ENCODE peak calls at places on chromosome 11, in seven cellular contexts. One of them, this sample, is unnamed.

GRCh38 chr11:71093783-71094182 is 158.6 kb downstream of the SHANK2 start:
- DNase-seq in HCT116: no peak
- DNase-seq in SK-N-SH: no peak
- DNase-seq in GM12878: no peak
- DNase-seq in H1: no peak
- DNase-seq in K562: no peak
- DNase-seq in HepG2: no peak
- DNase-seq in this sample: no peak

GRCh38 chr11:108226036-108226435 is 3.2 kb downstream of the ATM start:
- DNase-seq in HCT116: no peak
- DNase-seq in SK-N-SH: no peak
- DNase-seq in GM12878: no peak
- DNase-seq in H1: no peak
- DNase-seq in K562: no peak
- DNase-seq in HepG2: no peak
- DNase-seq in this sample: no peak

GRCh38 chr11:77407613-77408012 is 66.3 kb downstream of the PAK1 start:
- DNase-seq in HCT116: peak; percentile 51
- DNase-seq in SK-N-SH: peak; percentile 65
- DNase-seq in GM12878: no peak
- DNase-seq in H1: no peak
- DNase-seq in K562: no peak
- DNase-seq in HepG2: peak; percentile 56
- DNase-seq in this sample: no peak

GRCh38 chr11:70669281-70669680 is 271.0 kb downstream of the CTTN start:
- DNase-seq in HCT116: no peak
- DNase-seq in SK-N-SH: no peak
- DNase-seq in GM12878: no peak
- DNase-seq in H1: no peak
- DNase-seq in K562: no peak
- DNase-seq in HepG2: no peak
- DNase-seq in this sample: no peak

GRCh38 chr11:10674991-10675440 is 18.5 kb downstream of the IRAG1 start:
- DNase-seq in HCT116: no peak
- DNase-seq in SK-N-SH: no peak
- DNase-seq in GM12878: no peak
- DNase-seq in H1: no peak
- DNase-seq in K562: no peak
- DNase-seq in HepG2: no peak
- DNase-seq in this sample: no peak

GRCh38 chr11:9825315-9825714 is 161.4 kb downstream of the SWAP70 start:
- DNase-seq in HCT116: no peak
- DNase-seq in SK-N-SH: no peak
- DNase-seq in GM12878: no peak
- DNase-seq in H1: no peak
- DNase-seq in K562: no peak
- DNase-seq in HepG2: no peak
- DNase-seq in this sample: no peak

GRCh38 chr11:65389294-65389980 is 3.0 kb downstream of the FRMD8 start:
- DNase-seq in HCT116: no peak
- DNase-seq in SK-N-SH: no peak
- DNase-seq in GM12878: no peak
- DNase-seq in H1: no peak
- DNase-seq in K562: no peak
- DNase-seq in HepG2: no peak
- DNase-seq in this sample: no peak

GRCh38 chr11:13944016-13944415 is 18.5 kb upstream of the SPON1 start:
- DNase-seq in HCT116: no peak
- DNase-seq in SK-N-SH: no peak
- DNase-seq in GM12878: no peak
- DNase-seq in H1: no peak
- DNase-seq in K562: no peak
- DNase-seq in HepG2: no peak
- DNase-seq in this sample: no peak

GRCh38 chr11:70671083-70671482 is 272.8 kb downstream of the CTTN start:
- DNase-seq in HCT116: no peak
- DNase-seq in SK-N-SH: no peak
- DNase-seq in GM12878: no peak
- DNase-seq in H1: no peak
- DNase-seq in K562: peak; percentile 26
- DNase-seq in HepG2: no peak
- DNase-seq in this sample: no peak

GRCh38 chr11:111528557-111528956 is 12.0 kb upstream of the LAYN start:
- DNase-seq in HCT116: no peak
- DNase-seq in SK-N-SH: no peak
- DNase-seq in GM12878: no peak
- DNase-seq in H1: no peak
- DNase-seq in K562: no peak
- DNase-seq in HepG2: no peak
- DNase-seq in this sample: no peak

GRCh38 chr11:96205460-96205809 is 137.6 kb downstream of the MAML2 start:
- DNase-seq in HCT116: no peak
- DNase-seq in SK-N-SH: no peak
- DNase-seq in GM12878: no peak
- DNase-seq in H1: no peak
- DNase-seq in K562: no peak
- DNase-seq in HepG2: no peak
- DNase-seq in this sample: no peak

GRCh38 chr11:68933605-68934320 is 30.1 kb downstream of the IGHMBP2 start:
- DNase-seq in HCT116: no peak
- DNase-seq in SK-N-SH: no peak
- DNase-seq in GM12878: no peak
- DNase-seq in H1: no peak
- DNase-seq in K562: no peak
- DNase-seq in HepG2: no peak
- DNase-seq in this sample: no peak

GRCh38 chr11:95338430-95338991 is 107.5 kb upstream of the SESN3 start:
- DNase-seq in HCT116: no peak
- DNase-seq in SK-N-SH: no peak
- DNase-seq in GM12878: no peak
- DNase-seq in H1: no peak
- DNase-seq in K562: no peak
- DNase-seq in HepG2: no peak
- DNase-seq in this sample: no peak

GRCh38 chr11:130054966-130055365 is 14.7 kb upstream of the APLP2 start:
- DNase-seq in HCT116: no peak
- DNase-seq in SK-N-SH: no peak
- DNase-seq in GM12878: no peak
- DNase-seq in H1: no peak
- DNase-seq in K562: no peak
- DNase-seq in HepG2: no peak
- DNase-seq in this sample: no peak

GRCh38 chr11:71431271-71431670 is 16.9 kb downstream of the DHCR7 start:
- DNase-seq in HCT116: no peak
- DNase-seq in SK-N-SH: no peak
- DNase-seq in GM12878: no peak
- DNase-seq in H1: no peak
- DNase-seq in K562: no peak
- DNase-seq in HepG2: no peak
- DNase-seq in this sample: no peak

DNA sequence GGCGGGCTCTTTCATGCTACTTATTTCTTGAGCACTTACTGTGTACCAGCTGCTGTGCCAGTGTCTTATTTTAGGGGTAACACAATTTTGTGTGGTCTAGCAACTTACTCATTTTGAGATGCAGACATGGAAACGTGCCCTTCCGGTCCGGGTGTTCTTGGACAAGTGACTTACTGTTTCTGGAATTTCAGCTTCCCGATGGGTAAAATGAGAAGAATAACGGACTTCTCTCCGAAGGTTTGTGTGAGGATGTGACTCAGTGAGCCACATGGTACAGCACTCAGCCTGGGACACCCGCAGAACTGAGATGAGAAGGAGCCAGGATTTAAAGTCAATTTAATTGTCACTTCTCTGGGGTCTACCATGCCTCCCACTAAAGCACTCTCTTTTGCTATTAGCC is 114.5 kb upstream of the SYT13 start:
- DNase-seq in HCT116: no peak
- DNase-seq in SK-N-SH: no peak
- DNase-seq in GM12878: no peak
- DNase-seq in H1: no peak
- DNase-seq in K562: no peak
- DNase-seq in HepG2: no peak
- DNase-seq in this sample: no peak
- TF ChIP-seq JUND in HCT116: no peak
- TF ChIP-seq JUND in SK-N-SH: peak; percentile 54
- TF ChIP-seq JUND in GM12878: no peak
- TF ChIP-seq JUND in H1: no peak
- TF ChIP-seq JUND in K562: no peak
- TF ChIP-seq JUND in HepG2: no peak
- TF ChIP-seq JUND in this sample: no peak

GRCh38 chr11:2211113-2211971 is 39.7 kb upstream of the TH start:
- DNase-seq in HCT116: peak; percentile 37
- DNase-seq in SK-N-SH: no peak
- DNase-seq in GM12878: no peak
- DNase-seq in H1: no peak
- DNase-seq in K562: no peak
- DNase-seq in HepG2: peak; percentile 99
- DNase-seq in this sample: no peak

GRCh38 chr11:2208691-2209369 is 37.2 kb upstream of the TH start:
- DNase-seq in HCT116: no peak
- DNase-seq in SK-N-SH: peak; percentile 72
- DNase-seq in GM12878: no peak
- DNase-seq in H1: no peak
- DNase-seq in K562: no peak
- DNase-seq in HepG2: peak; percentile 12
- DNase-seq in this sample: peak; percentile 37

GRCh38 chr11:2209900-2210321 is 38.3 kb upstream of the TH start:
- DNase-seq in HCT116: no peak
- DNase-seq in SK-N-SH: no peak
- DNase-seq in GM12878: no peak
- DNase-seq in H1: no peak
- DNase-seq in K562: no peak
- DNase-seq in HepG2: no peak
- DNase-seq in this sample: no peak

GRCh38 chr11:2209370-2209801 is 37.8 kb upstream of the TH start:
- DNase-seq in HCT116: no peak
- DNase-seq in SK-N-SH: peak; percentile 20
- DNase-seq in GM12878: no peak
- DNase-seq in H1: no peak
- DNase-seq in K562: no peak
- DNase-seq in HepG2: no peak
- DNase-seq in this sample: no peak

DNA sequence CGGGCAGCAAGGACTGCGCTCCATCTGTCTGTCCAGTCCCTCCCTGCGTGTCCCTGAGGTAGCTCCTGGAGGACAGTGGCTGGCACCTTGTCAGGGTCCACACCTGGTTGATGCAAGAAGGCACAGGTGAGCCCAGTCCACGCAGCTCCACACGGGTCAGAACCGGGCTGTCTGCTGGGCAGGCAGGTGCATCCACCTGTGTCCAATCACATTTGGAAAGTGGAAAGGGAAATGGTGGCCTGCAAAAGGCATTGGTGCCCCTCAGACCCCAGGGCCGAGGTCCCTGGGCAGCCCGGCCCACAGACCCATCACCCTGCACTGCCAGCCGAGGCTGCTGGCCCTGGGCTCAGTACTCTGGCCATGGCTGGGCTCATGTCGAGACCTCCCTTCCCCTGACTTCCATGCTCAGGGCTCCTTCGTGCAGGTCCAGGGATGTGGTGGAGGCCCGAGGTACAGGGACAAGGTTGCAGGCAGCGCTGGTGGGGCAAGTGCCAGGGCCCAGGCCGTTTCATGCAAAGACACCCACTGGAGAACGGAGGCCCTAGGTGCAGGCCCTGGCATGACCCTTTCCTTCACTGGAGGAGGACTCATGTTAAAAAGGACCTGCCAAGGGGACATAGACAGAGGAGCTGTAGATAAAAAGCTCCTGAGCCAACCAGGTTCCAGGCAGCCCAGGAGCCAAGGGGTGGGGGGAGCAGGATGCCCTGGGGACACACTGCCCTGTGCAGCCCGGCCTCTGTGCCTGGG is 38.9 kb upstream of the TH start:
- DNase-seq in HCT116: no peak
- DNase-seq in SK-N-SH: no peak
- DNase-seq in GM12878: no peak
- DNase-seq in H1: no peak
- DNase-seq in K562: no peak
- DNase-seq in HepG2: no peak
- DNase-seq in this sample: no peak
- TF ChIP-seq JUND in HCT116: no peak
- TF ChIP-seq JUND in SK-N-SH: no peak
- TF ChIP-seq JUND in GM12878: no peak
- TF ChIP-seq JUND in H1: no peak
- TF ChIP-seq JUND in K562: no peak
- TF ChIP-seq JUND in HepG2: no peak
- TF ChIP-seq JUND in this sample: no peak

DNA sequence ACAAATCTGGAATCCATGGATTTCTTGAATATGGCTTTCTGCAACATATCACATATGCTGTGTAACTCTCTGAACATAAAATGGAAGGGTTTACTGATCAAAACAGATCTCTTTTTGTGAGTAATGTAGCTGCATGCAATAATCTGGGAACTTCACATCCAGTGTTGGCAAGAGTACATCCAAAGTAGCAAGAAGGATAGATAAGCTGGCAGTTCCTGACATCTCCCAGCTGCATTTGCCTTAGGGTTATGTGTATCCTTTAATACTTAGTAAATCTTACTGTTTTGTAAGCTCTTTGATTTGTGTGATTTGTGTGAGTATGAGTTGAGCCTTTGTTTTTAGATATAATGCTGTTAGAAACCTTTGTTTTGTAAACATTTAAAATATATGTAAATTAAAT is 280.4 kb upstream of the CNTN5 start:
- DNase-seq in HCT116: no peak
- DNase-seq in SK-N-SH: no peak
- DNase-seq in GM12878: no peak
- DNase-seq in H1: no peak
- DNase-seq in K562: no peak
- DNase-seq in HepG2: no peak
- DNase-seq in this sample: no peak
- TF ChIP-seq JUND in HCT116: no peak
- TF ChIP-seq JUND in SK-N-SH: no peak
- TF ChIP-seq JUND in GM12878: no peak
- TF ChIP-seq JUND in H1: no peak
- TF ChIP-seq JUND in K562: no peak
- TF ChIP-seq JUND in HepG2: no peak
- TF ChIP-seq JUND in this sample: no peak

GRCh38 chr11:5605849-5606248 is 9.4 kb downstream of the TRIM6 start:
- DNase-seq in HCT116: no peak
- DNase-seq in SK-N-SH: no peak
- DNase-seq in GM12878: no peak
- DNase-seq in H1: no peak
- DNase-seq in K562: no peak
- DNase-seq in HepG2: no peak
- DNase-seq in this sample: no peak
- TF ChIP-seq JUND in HCT116: no peak
- TF ChIP-seq JUND in SK-N-SH: no peak
- TF ChIP-seq JUND in GM12878: no peak
- TF ChIP-seq JUND in H1: no peak
- TF ChIP-seq JUND in K562: no peak
- TF ChIP-seq JUND in HepG2: no peak
- TF ChIP-seq JUND in this sample: no peak

GRCh38 chr11:46249103-46249942 is 28.1 kb upstream of the CREB3L1 start:
- DNase-seq in HCT116: no peak
- DNase-seq in SK-N-SH: no peak
- DNase-seq in GM12878: no peak
- DNase-seq in H1: no peak
- DNase-seq in K562: peak; percentile 50
- DNase-seq in HepG2: no peak
- DNase-seq in this sample: no peak
- TF ChIP-seq JUND in HCT116: no peak
- TF ChIP-seq JUND in SK-N-SH: no peak
- TF ChIP-seq JUND in GM12878: no peak
- TF ChIP-seq JUND in H1: no peak
- TF ChIP-seq JUND in K562: no peak
- TF ChIP-seq JUND in HepG2: no peak
- TF ChIP-seq JUND in this sample: no peak

This sample was measured in T47D.